ENCODE peak calls at places on chromosome 14, in eight cellular contexts. G is left kidney; C is midbrain; D is tibial nerve; N is activated naive CD4-positive, alpha-beta T cell; U is anterior cingulate cortex; B is aorta; Q is T-cell. R is an unnamed sample.

GRCh38 chr14:65187421-65188049 is 85.2 kb upstream of the MAX start:
- DNase-seq in G (no peak), C (no peak), D (no peak), N (no peak), U (no peak), B (no peak), Q (no peak), R (no peak)

GRCh38 chr14:72291908-72292688 is 359.9 kb downstream of the RGS6 start:
- DNase-seq in G (peak; percentile 80), C (peak; percentile 71), D (no peak), N (no peak), U (no peak), B (no peak), Q (no peak), R (no peak)

GRCh38 chr14:60720962-60721330 is 3.2 kb downstream of the SIX4 start:
- DNase-seq in G (no peak), C (no peak), D (no peak), N (no peak), U (no peak), B (no peak), Q (no peak), R (no peak)

GRCh38 chr14:96622926-96623325 is 120.7 kb downstream of the PAPOLA start:
- DNase-seq in G (no peak), C (no peak), D (no peak), N (no peak), U (no peak), B (no peak), Q (no peak), R (no peak)

GRCh38 chr14:97456958-97457357 is 659.8 kb downstream of the VRK1 start:
- DNase-seq in G (no peak), C (no peak), D (no peak), N (peak; percentile 10), U (no peak), B (no peak), Q (no peak), R (no peak)

GRCh38 chr14:103509864-103510263 is 12.8 kb downstream of the CKB start:
- DNase-seq in G (no peak), C (no peak), D (no peak), N (no peak), U (no peak), B (peak; percentile 6), Q (no peak), R (no peak)

GRCh38 chr14:96264850-96265249 is 8.8 kb downstream of the BDKRB1 start:
- DNase-seq in G (no peak), C (no peak), D (no peak), N (no peak), U (no peak), B (no peak), Q (no peak), R (no peak)

GRCh38 chr14:101354726-101355125 is 206.6 kb upstream of the DIO3 start:
- DNase-seq in G (no peak), C (no peak), D (no peak), N (no peak), U (no peak), B (peak; percentile 21), Q (no peak), R (no peak)

GRCh38 chr14:70698288-70698687 is 56.6 kb downstream of the TTC9 start:
- DNase-seq in G (no peak), C (no peak), D (no peak), N (no peak), U (no peak), B (peak; percentile 63), Q (no peak), R (no peak)

GRCh38 chr14:75379930-75380270 is 47.9 kb upstream of the JDP2 start:
- DNase-seq in G (no peak), C (no peak), D (no peak), N (no peak), U (no peak), B (no peak), Q (no peak), R (no peak)

GRCh38 chr14:101590616-101591015 is 29.3 kb downstream of the DIO3 start:
- DNase-seq in G (no peak), C (no peak), D (no peak), N (no peak), U (no peak), B (no peak), Q (no peak), R (no peak)

R was measured in hypothalamus.